ENCODE peak calls at places on chromosomes 4 and X, in seven cellular contexts. W, F, J, E, S, N and C are unnamed samples.

GRCh38 chr4:78057135-78057599 is at the start of gene FRAS1:
- DNase-seq in W (no peak), F (peak; percentile 32), J (peak; percentile 53), E (peak; percentile 43), S (no peak), N (peak; percentile 36), C (no peak)

GRCh38 chrX:151713859-151714258 is 2.0 kb upstream of the FATE1 start:
- DNase-seq in W (peak; percentile 47), F (no peak), J (peak; percentile 18), E (no peak), S (peak; percentile 54), N (no peak), C (no peak)

GRCh38 chr4:152776352-152776751 is 3.2 kb downstream of the TIGD4 start:
- DNase-seq in W (no peak), F (no peak), J (peak; percentile 25), E (no peak), S (no peak), N (no peak), C (no peak)

GRCh38 chrX:106780664-106781377 is 21.7 kb upstream of the TBC1D8B start:
- DNase-seq in W (no peak), F (no peak), J (no peak), E (no peak), S (no peak), N (no peak), C (no peak)

GRCh38 chrX:11438767-11439166 is 145.6 kb downstream of the AMELX start:
- DNase-seq in W (no peak), F (no peak), J (peak; percentile 67), E (no peak), S (no peak), N (no peak), C (no peak)

GRCh38 chr4:152401424-152401823 is 134.5 kb downstream of the FBXW7 start:
- DNase-seq in W (no peak), F (no peak), J (no peak), E (no peak), S (no peak), N (no peak), C (no peak)

GRCh38 chrX:54995621-54996020 is 1.6 kb upstream of the PFKFB1 start:
- DNase-seq in W (no peak), F (no peak), J (no peak), E (no peak), S (no peak), N (no peak), C (no peak)

GRCh38 chr4:3685081-3685645 is 81.0 kb upstream of the ADRA2C start:
- DNase-seq in W (no peak), F (no peak), J (no peak), E (no peak), S (no peak), N (no peak), C (no peak)

GRCh38 chrX:39848900-39849299 is 248.9 kb downstream of the BCOR start:
- DNase-seq in W (no peak), F (no peak), J (peak; percentile 32), E (no peak), S (no peak), N (no peak), C (peak; percentile 27)

GRCh38 chr4:154954117-154954516 is 173.0 kb downstream of the RBM46 start:
- DNase-seq in W (no peak), F (no peak), J (no peak), E (no peak), S (no peak), N (no peak), C (no peak)

GRCh38 chrX:129690435-129690834 is 35.7 kb upstream of the APLN start:
- DNase-seq in W (no peak), F (no peak), J (peak; percentile 65), E (no peak), S (no peak), N (peak; percentile 70), C (no peak)

GRCh38 chr4:138488527-138488926 is 246.4 kb upstream of the SLC7A11 start:
- DNase-seq in W (no peak), F (no peak), J (peak; percentile 22), E (no peak), S (peak; percentile 26), N (no peak), C (no peak)

GRCh38 chr4:146981651-146982050 is 36.0 kb upstream of the TTC29 start:
- DNase-seq in W (no peak), F (no peak), J (peak; percentile 61), E (no peak), S (no peak), N (no peak), C (no peak)

GRCh38 chr4:13403833-13404232 is 80.3 kb downstream of the RAB28 start:
- DNase-seq in W (no peak), F (no peak), J (no peak), E (no peak), S (no peak), N (no peak), C (no peak)

GRCh38 chr4:158827475-158828085 is 58.8 kb downstream of the FNIP2 start:
- DNase-seq in W (no peak), F (no peak), J (no peak), E (no peak), S (no peak), N (peak; percentile 49), C (no peak)

GRCh38 chr4:56575820-56576429 is 70.3 kb downstream of the ARL9 start:
- DNase-seq in W (no peak), F (peak; percentile 12), J (peak; percentile 70), E (no peak), S (peak; percentile 42), N (no peak), C (peak; percentile 45)

GRCh38 chr4:107866726-107867125 is 42.0 kb downstream of the SGMS2 start:
- DNase-seq in W (no peak), F (no peak), J (peak; percentile 34), E (no peak), S (no peak), N (no peak), C (no peak)

GRCh38 chr4:74420863-74421262 is 24.1 kb upstream of the AREG start:
- DNase-seq in W (no peak), F (no peak), J (no peak), E (no peak), S (no peak), N (no peak), C (no peak)

GRCh38 chr4:100008048-100008447 is 58.0 kb upstream of the H2AZ1 start:
- DNase-seq in W (no peak), F (no peak), J (peak; percentile 40), E (no peak), S (no peak), N (no peak), C (no peak)

GRCh38 chr4:150007512-150007911 is 70.7 kb upstream of the DCLK2 start:
- DNase-seq in W (no peak), F (no peak), J (no peak), E (no peak), S (no peak), N (no peak), C (no peak)

GRCh38 chrX:37060999-37061398 is 52.8 kb downstream of the FAM47C start:
- DNase-seq in W (peak; percentile 46), F (peak; percentile 13), J (peak; percentile 62), E (no peak), S (peak; percentile 50), N (no peak), C (peak; percentile 31)

GRCh38 chr4:108060686-108061321 is 71.1 kb downstream of the HADH start:
- DNase-seq in W (no peak), F (no peak), J (no peak), E (no peak), S (no peak), N (no peak), C (no peak)

GRCh38 chr4:42104521-42104920 is 47.9 kb downstream of the BEND4 start:
- DNase-seq in W (no peak), F (no peak), J (peak; percentile 28), E (no peak), S (peak; percentile 24), N (no peak), C (no peak)

GRCh38 chrX:7088968-7089615 is 58.4 kb upstream of the STS start:
- DNase-seq in W (no peak), F (peak; percentile 26), J (no peak), E (no peak), S (peak; percentile 34), N (no peak), C (no peak)

GRCh38 chr4:43271946-43272345 is 379.4 kb downstream of the GRXCR1 start:
- DNase-seq in W (no peak), F (no peak), J (no peak), E (no peak), S (no peak), N (no peak), C (no peak)

GRCh38 chrX:40085086-40085551 is 12.6 kb downstream of the BCOR start:
- DNase-seq in W (peak; percentile 80), F (no peak), J (peak; percentile 86), E (peak; percentile 73), S (no peak), N (no peak), C (no peak)

GRCh38 chr4:21113496-21114213 is 413.4 kb downstream of the PACRGL start:
- DNase-seq in W (peak; percentile 9), F (no peak), J (peak; percentile 69), E (no peak), S (no peak), N (no peak), C (peak; percentile 23)

DNA sequence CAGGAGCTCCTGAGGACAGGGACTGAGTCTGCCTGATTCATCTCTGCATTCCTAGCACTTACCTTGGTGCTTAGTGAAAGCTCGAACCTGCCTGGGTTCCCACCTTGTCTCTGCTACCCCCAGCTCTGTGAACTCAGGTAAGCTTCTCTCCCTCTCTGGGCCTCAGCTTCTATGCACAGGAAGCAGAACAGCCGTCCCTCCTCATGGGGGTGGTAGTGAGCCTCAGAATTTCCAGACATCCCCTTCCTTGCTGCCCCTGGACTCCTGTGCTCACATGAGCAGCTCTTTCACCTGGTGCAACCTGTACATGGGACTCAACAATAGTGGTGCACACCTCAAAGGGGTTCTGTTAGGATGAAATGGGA is 50.8 kb downstream of the HTRA3 start:
- DNase-seq in W (no peak), F (no peak), J (no peak), E (no peak), S (peak; percentile 50), N (no peak), C (no peak)
- TF ChIP-seq CTCF in W (peak; percentile 32), F (peak; percentile 16), J (peak; percentile 17), E (no peak), S (peak; percentile 53), N (peak; percentile 21), C (no peak)

GRCh38 chr4:128379860-128380259 is 92.2 kb upstream of the PGRMC2 start:
- DNase-seq in W (no peak), F (peak; percentile 41), J (peak; percentile 61), E (no peak), S (peak; percentile 31), N (peak; percentile 54), C (no peak)
- TF ChIP-seq CTCF in W (peak; percentile 64), F (peak; percentile 47), J (peak; percentile 68), E (peak; percentile 34), S (peak; percentile 58), N (peak; percentile 59), C (peak; percentile 62)

DNA sequence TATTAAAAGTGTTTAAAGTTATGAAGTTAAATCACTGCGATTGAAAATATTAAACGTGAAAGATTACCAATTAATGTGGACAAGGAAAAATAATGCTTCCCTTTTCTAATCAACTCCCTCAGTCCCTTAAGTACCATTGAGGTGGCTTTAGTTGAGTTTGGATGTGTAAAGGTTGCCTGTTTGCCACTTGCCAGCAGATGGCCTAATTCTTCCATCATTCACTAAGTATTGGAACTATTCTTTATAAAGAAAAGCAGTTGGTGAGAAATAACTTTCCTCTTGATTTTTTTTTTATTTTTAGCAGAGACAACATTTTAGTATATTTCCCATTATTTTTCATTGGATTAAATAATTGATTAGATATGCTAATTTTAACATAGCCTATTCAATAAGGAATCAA is 295.9 kb upstream of the TACR3 start:
- DNase-seq in W (no peak), F (no peak), J (peak; percentile 2), E (no peak), S (peak; percentile 25), N (no peak), C (no peak)
- TF ChIP-seq CTCF in W (peak; percentile 32), F (peak; percentile 42), J (no peak), E (no peak), S (peak; percentile 17), N (peak; percentile 18), C (peak; percentile 36)

GRCh38 chr4:48698029-48698901 is 81.8 kb downstream of the FRYL start:
- DNase-seq in W (peak; percentile 90), F (no peak), J (peak; percentile 95), E (no peak), S (peak; percentile 54), N (peak; percentile 69), C (peak; percentile 81)
- TF ChIP-seq CTCF in W (no peak), F (no peak), J (no peak), E (no peak), S (no peak), N (no peak), C (no peak)